ENCODE peak calls at places on chromosomes 2 and 18, in five cellular contexts. S is dorsolateral prefrontal cortex, I is fibroblast of lung, Y is left ventricle myocardium inferior, L is Caco-2. O is an unnamed sample.

GRCh38 chr2:176566936-176567335 is 297.7 kb downstream of the MTX2 start:
- DNase-seq in I (no peak), Y (no peak), L (no peak), S (no peak), O (no peak)

GRCh38 chr2:206989306-206989705 is 50.0 kb downstream of the CPO start:
- DNase-seq in S (no peak), Y (peak; percentile 25), L (peak; percentile 46), I (no peak), O (no peak)

GRCh38 chr2:137715731-137716191 is 248.5 kb upstream of the HNMT start:
- DNase-seq in L (no peak), I (no peak), Y (no peak), S (no peak), O (no peak)

GRCh38 chr18:68519341-68519740 is 195.6 kb downstream of the TMX3 start:
- DNase-seq in S (no peak), L (no peak), Y (no peak), I (no peak), O (peak; percentile 5)

GRCh38 chr2:106542730-106543359 is 55.7 kb downstream of the CD8B2 start:
- DNase-seq in S (peak; percentile 53), Y (peak; percentile 65), L (peak; percentile 72), I (peak; percentile 39), O (no peak)

GRCh38 chr2:40511661-40512213 is 59.8 kb upstream of the SLC8A1 start:
- DNase-seq in L (no peak), I (peak; percentile 84), Y (no peak), S (no peak), O (peak; percentile 84)

GRCh38 chr2:241795021-241795999 is 13.7 kb upstream of the NEU4 start:
- DNase-seq in S (no peak), L (peak; percentile 45), Y (peak; percentile 6), I (no peak), O (no peak)

GRCh38 chr2:70886541-70886987 is 49.1 kb upstream of the ATP6V1B1 start:
- DNase-seq in L (no peak), S (no peak), Y (no peak), I (no peak), O (no peak)

GRCh38 chr2:224883700-224884099 is 158.6 kb downstream of the DOCK10 start:
- DNase-seq in S (no peak), Y (no peak), I (no peak), L (no peak), O (no peak)

GRCh38 chr2:150211164-150211631 is 276.3 kb downstream of the RND3 start:
- DNase-seq in L (no peak), S (no peak), Y (no peak), I (peak; percentile 84), O (no peak)

GRCh38 chr2:68371581-68371980 is 6.5 kb downstream of the PLEK start:
- DNase-seq in I (no peak), Y (no peak), S (no peak), L (no peak), O (no peak)

GRCh38 chr18:21777814-21778213 is 37.2 kb downstream of the MIB1 start:
- DNase-seq in I (no peak), L (no peak), Y (no peak), S (no peak), O (no peak)

GRCh38 chr2:66305714-66306113 is 129.2 kb upstream of the MEIS1 start:
- DNase-seq in L (no peak), I (peak; percentile 89), Y (peak; percentile 76), S (peak; percentile 51), O (no peak)

GRCh38 chr18:7452331-7452730 is 114.8 kb upstream of the PTPRM start:
- DNase-seq in I (no peak), S (no peak), Y (no peak), L (no peak), O (no peak)

GRCh38 chr18:49168970-49169619 is 218.3 kb upstream of the SMAD7 start:
- DNase-seq in Y (no peak), S (no peak), L (no peak), I (no peak), O (no peak)

GRCh38 chr2:203484266-203485112 is 50.6 kb downstream of the RAPH1 start:
- DNase-seq in I (peak; percentile 52), Y (no peak), S (no peak), L (peak; percentile 41), O (no peak)

GRCh38 chr2:45409677-45410076 is 201.4 kb downstream of the SRBD1 start:
- DNase-seq in S (no peak), Y (no peak), I (no peak), L (no peak), O (no peak)

GRCh38 chr2:56009758-56010534 is 86.4 kb upstream of the EFEMP1 start:
- DNase-seq in L (no peak), Y (no peak), I (peak; percentile 77), S (no peak), O (no peak)

GRCh38 chr18:21489119-21489750 is 111.3 kb downstream of the ESCO1 start:
- DNase-seq in Y (no peak), I (peak; percentile 72), S (no peak), L (no peak), O (no peak)

GRCh38 chr2:54632733-54633692 is 90.4 kb upstream of the EML6 start:
- DNase-seq in I (peak; percentile 74), S (no peak), Y (no peak), L (no peak), O (peak; percentile 22)

GRCh38 chr2:167196461-167197252 is 308.4 kb downstream of the XIRP2 start:
- DNase-seq in I (peak; percentile 78), L (no peak), Y (peak; percentile 46), S (no peak), O (no peak)

GRCh38 chr2:75547345-75548035 is 13.2 kb downstream of the EVA1A start:
- DNase-seq in S (no peak), L (no peak), I (peak; percentile 57), Y (no peak), O (no peak)

GRCh38 chr2:202109139-202109736 is 36.2 kb downstream of the KIAA2012 start:
- DNase-seq in I (no peak), S (no peak), L (no peak), Y (no peak), O (no peak)

DNA sequence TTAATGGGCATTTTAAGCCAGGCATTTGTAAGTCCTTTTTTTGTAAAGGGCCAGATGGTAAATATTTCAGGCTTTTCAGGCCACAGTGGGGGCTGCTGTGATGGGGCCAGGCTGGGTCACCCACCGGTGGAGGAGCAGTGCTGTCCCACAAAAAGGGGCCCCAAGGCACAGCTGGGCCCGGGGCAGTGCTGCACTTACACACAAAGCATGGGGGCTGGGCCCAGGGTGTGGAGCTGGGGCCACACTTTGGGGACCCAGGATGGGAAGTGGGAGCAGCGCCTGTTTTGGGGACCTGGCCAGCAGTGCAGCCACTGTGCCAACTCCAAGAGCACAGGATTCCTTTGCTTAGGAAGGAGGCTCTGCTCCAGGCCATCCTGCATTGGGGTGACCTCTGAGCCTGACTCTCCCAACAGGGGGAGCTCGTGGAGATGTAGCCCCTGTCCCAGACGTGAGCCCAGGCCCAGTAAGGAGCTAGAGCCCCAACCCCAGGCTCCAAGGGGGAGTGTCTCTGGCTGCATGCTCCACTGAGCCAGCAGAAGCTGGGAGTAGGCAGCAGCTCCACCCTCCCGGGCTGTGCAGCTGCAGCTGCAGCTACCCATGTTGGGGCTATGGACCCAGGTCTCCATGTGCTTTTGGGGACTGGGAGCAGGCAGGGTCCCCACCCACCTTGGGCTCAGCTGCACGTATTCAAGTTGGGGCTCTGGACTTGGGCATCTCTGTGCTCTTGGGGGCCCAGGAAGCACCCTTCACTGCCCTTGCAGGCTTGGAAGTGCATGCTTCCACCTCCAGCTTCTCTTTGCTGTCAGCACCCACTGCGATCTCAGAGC is 1036.5 kb upstream of the CNTNAP5 start:
- DNase-seq in I (no peak), Y (no peak), S (no peak), L (no peak), O (no peak)
- TF ChIP-seq CTCF in I (no peak), Y (no peak), S (no peak), L (no peak), O (no peak)

GRCh38 chr2:33494155-33494779 is 17.8 kb downstream of the RASGRP3 start:
- DNase-seq in Y (no peak), S (no peak), L (no peak), I (no peak), O (no peak)

GRCh38 chr2:33494877-33495641 is 18.6 kb downstream of the RASGRP3 start:
- DNase-seq in I (no peak), Y (no peak), L (no peak), S (no peak), O (no peak)

GRCh38 chr2:33489835-33490431 is 13.5 kb downstream of the RASGRP3 start:
- DNase-seq in I (no peak), S (no peak), Y (no peak), L (no peak), O (no peak)

GRCh38 chr2:33491685-33492084 is 15.2 kb downstream of the RASGRP3 start:
- DNase-seq in I (no peak), S (no peak), L (peak; percentile 42), Y (no peak), O (no peak)

DNA sequence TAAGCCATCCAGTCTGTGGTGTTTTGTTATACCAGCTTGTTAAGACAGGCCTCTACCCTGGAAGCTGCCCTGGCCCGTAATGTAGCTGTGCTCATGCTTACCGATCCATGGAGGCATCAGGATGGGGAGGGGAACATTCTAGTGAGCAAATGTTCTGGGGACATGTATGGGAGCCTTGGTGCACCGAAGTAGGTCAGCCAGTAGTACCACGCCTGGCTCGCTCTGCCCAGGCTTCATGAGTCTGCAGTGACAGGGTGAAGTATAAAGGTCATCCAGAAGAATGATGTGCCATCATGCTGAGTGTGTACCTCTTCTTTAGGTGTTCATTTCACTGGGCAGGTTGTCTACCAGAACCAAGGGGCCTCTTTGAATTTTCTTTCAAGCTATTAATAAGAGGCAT is 16.3 kb downstream of the RASGRP3 start:
- DNase-seq in I (no peak), S (no peak), Y (no peak), L (no peak), O (no peak)
- H3K4me3 ChIP-seq in I (no peak overlapping the region), S (no peak overlapping the region), Y (no peak overlapping the region), L (no peak overlapping the region), O (no peak overlapping the region)

GRCh38 chr2:237485844-237486243 is 1.2 kb upstream of the MLPH start:
- DNase-seq in L (no peak), S (no peak), I (no peak), Y (no peak), O (no peak)

GRCh38 chr2:237485304-237485703 is 1.7 kb upstream of the MLPH start:
- DNase-seq in Y (no peak), L (no peak), I (no peak), S (no peak), O (no peak)

GRCh38 chr2:237487496-237487895 is 445 bp downstream of the MLPH start:
- DNase-seq in I (no peak), Y (no peak), L (no peak), S (no peak), O (no peak)

GRCh38 chr2:237486819-237487448 is at the start of gene MLPH:
- DNase-seq in Y (peak; percentile 61), S (no peak), L (no peak), I (peak; percentile 49), O (no peak)

DNA sequence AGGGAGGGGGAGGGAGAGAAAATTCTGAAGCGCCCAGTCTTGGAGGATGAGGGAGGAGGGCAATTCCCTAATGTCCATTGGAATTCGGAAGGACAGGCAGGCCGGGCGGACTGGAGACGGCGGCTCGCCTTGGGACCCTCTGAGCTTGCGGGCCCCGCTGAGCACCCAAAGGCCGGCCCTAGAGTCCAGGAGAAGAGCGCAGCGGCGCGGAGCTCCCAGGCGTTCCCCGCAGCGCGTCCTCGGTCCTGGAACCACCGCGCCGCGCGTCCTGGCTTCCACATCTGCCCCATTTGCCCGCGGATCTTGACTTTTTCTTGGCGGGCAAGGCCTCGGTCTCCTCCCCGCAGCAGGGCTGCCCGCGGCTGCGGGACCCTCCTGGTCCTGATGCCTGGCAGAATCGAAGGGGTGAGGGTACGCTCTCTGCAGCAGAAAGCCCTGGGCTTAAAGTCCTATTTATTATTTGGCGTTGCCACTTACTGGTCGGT is 675 bp upstream of the MLPH start:
- DNase-seq in L (no peak), I (peak; percentile 24), Y (no peak), S (no peak), O (no peak)
- H3K27me3 ChIP-seq in L (no peaks in the 10 kb centered on the region), I (no peaks in the 10 kb centered on the region), Y (peaks cover 39% of the 10 kb centered on the region), S (peaks cover 20% of the 10 kb centered on the region), O (no peaks in the 10 kb centered on the region)

GRCh38 chr2:135744761-135745314 is 3.2 kb downstream of the UBXN4 start:
- DNase-seq in S (no peak), I (peak; percentile 14), Y (no peak), L (peak; percentile 54), O (no peak)
- TF ChIP-seq CTCF in S (no peak), I (peak; percentile 24), Y (peak; percentile 25), L (no peak), O (peak; percentile 26)